ENCODE peak calls at places on chromosomes 5 and 9, in five cellular contexts. One of them, this sample, is unnamed.

GRCh38 chr5:1246711-1247431 is 21.7 kb downstream of the SLC6A18 start:
- DNase-seq in T-helper 9 cell: no peak
- DNase-seq in activated T-helper 2 cell treated with anti-CD3 and anti-CD28 coated beads, Interferon-gamma antibody, Interleukin-2, Interleukin-4, amounts not matched to agents 10 μg/mL and 5 μg/mL and 100 μg/mL, durations not matched to agents 14 hours and 24 hours and 36 hours: peak
- DNase-seq in aorta: no peak
- DNase-seq in M059J: peak
- DNase-seq in this sample: no peak

GRCh38 chr9:3740690-3741419 is 215.1 kb upstream of the RFX3 start:
- DNase-seq in aorta: no peak
- DNase-seq in activated T-helper 2 cell treated with anti-CD3 and anti-CD28 coated beads, Interferon-gamma antibody, Interleukin-2, Interleukin-4, amounts not matched to agents 10 μg/mL and 5 μg/mL and 100 μg/mL, durations not matched to agents 14 hours and 24 hours and 36 hours: no peak
- DNase-seq in T-helper 9 cell: no peak
- DNase-seq in M059J: peak
- DNase-seq in this sample: no peak

GRCh38 chr5:55154893-55155292 is 5.1 kb upstream of the GPX8 start:
- DNase-seq in T-helper 9 cell: no peak
- DNase-seq in aorta: no peak
- DNase-seq in M059J: peak
- DNase-seq in activated T-helper 2 cell treated with anti-CD3 and anti-CD28 coated beads, Interferon-gamma antibody, Interleukin-2, Interleukin-4, amounts not matched to agents 10 μg/mL and 5 μg/mL and 100 μg/mL, durations not matched to agents 14 hours and 24 hours and 36 hours: no peak
- DNase-seq in this sample: no peak

GRCh38 chr9:113753398-113754119 is 122.5 kb upstream of the ZNF618 start:
- DNase-seq in aorta: no peak
- DNase-seq in activated T-helper 2 cell treated with anti-CD3 and anti-CD28 coated beads, Interferon-gamma antibody, Interleukin-2, Interleukin-4, amounts not matched to agents 10 μg/mL and 5 μg/mL and 100 μg/mL, durations not matched to agents 14 hours and 24 hours and 36 hours: no peak
- DNase-seq in M059J: no peak
- DNase-seq in T-helper 9 cell: no peak
- DNase-seq in this sample: no peak

GRCh38 chr9:22147818-22148573 is 138.9 kb upstream of the CDKN2B start:
- DNase-seq in aorta: no peak
- DNase-seq in M059J: peak
- DNase-seq in T-helper 9 cell: no peak
- DNase-seq in activated T-helper 2 cell treated with anti-CD3 and anti-CD28 coated beads, Interferon-gamma antibody, Interleukin-2, Interleukin-4, amounts not matched to agents 10 μg/mL and 5 μg/mL and 100 μg/mL, durations not matched to agents 14 hours and 24 hours and 36 hours: peak
- DNase-seq in this sample: no peak

GRCh38 chr5:154836225-154836624 is 14.2 kb downstream of the FAXDC2 start:
- DNase-seq in activated T-helper 2 cell treated with anti-CD3 and anti-CD28 coated beads, Interferon-gamma antibody, Interleukin-2, Interleukin-4, amounts not matched to agents 10 μg/mL and 5 μg/mL and 100 μg/mL, durations not matched to agents 14 hours and 24 hours and 36 hours: no peak
- DNase-seq in aorta: no peak
- DNase-seq in M059J: no peak
- DNase-seq in T-helper 9 cell: no peak
- DNase-seq in this sample: no peak

GRCh38 chr9:134591082-134591571 is 50.5 kb upstream of the COL5A1 start:
- DNase-seq in M059J: no peak
- DNase-seq in aorta: no peak
- DNase-seq in T-helper 9 cell: no peak
- DNase-seq in activated T-helper 2 cell treated with anti-CD3 and anti-CD28 coated beads, Interferon-gamma antibody, Interleukin-2, Interleukin-4, amounts not matched to agents 10 μg/mL and 5 μg/mL and 100 μg/mL, durations not matched to agents 14 hours and 24 hours and 36 hours: no peak
- DNase-seq in this sample: no peak

GRCh38 chr9:87301381-87301780 is 196.3 kb upstream of the DAPK1 start:
- DNase-seq in T-helper 9 cell: no peak
- DNase-seq in aorta: no peak
- DNase-seq in M059J: no peak
- DNase-seq in activated T-helper 2 cell treated with anti-CD3 and anti-CD28 coated beads, Interferon-gamma antibody, Interleukin-2, Interleukin-4, amounts not matched to agents 10 μg/mL and 5 μg/mL and 100 μg/mL, durations not matched to agents 14 hours and 24 hours and 36 hours: no peak
- DNase-seq in this sample: no peak

GRCh38 chr5:126354012-126354856 is 69.0 kb upstream of the GRAMD2B start:
- DNase-seq in M059J: peak
- DNase-seq in activated T-helper 2 cell treated with anti-CD3 and anti-CD28 coated beads, Interferon-gamma antibody, Interleukin-2, Interleukin-4, amounts not matched to agents 10 μg/mL and 5 μg/mL and 100 μg/mL, durations not matched to agents 14 hours and 24 hours and 36 hours: no peak
- DNase-seq in aorta: no peak
- DNase-seq in T-helper 9 cell: no peak
- DNase-seq in this sample: peak

GRCh38 chr5:100828756-100829342 is 74.2 kb downstream of the ST8SIA4 start:
- DNase-seq in activated T-helper 2 cell treated with anti-CD3 and anti-CD28 coated beads, Interferon-gamma antibody, Interleukin-2, Interleukin-4, amounts not matched to agents 10 μg/mL and 5 μg/mL and 100 μg/mL, durations not matched to agents 14 hours and 24 hours and 36 hours: no peak
- DNase-seq in T-helper 9 cell: no peak
- DNase-seq in M059J: no peak
- DNase-seq in aorta: no peak
- DNase-seq in this sample: no peak

GRCh38 chr5:150778103-150778516 is 447 bp upstream of the SMIM3 start:
- DNase-seq in T-helper 9 cell: no peak
- DNase-seq in activated T-helper 2 cell treated with anti-CD3 and anti-CD28 coated beads, Interferon-gamma antibody, Interleukin-2, Interleukin-4, amounts not matched to agents 10 μg/mL and 5 μg/mL and 100 μg/mL, durations not matched to agents 14 hours and 24 hours and 36 hours: no peak
- DNase-seq in aorta: no peak
- DNase-seq in M059J: peak
- DNase-seq in this sample: no peak

GRCh38 chr9:110864011-110864410 is 174.3 kb downstream of the LPAR1 start:
- DNase-seq in activated T-helper 2 cell treated with anti-CD3 and anti-CD28 coated beads, Interferon-gamma antibody, Interleukin-2, Interleukin-4, amounts not matched to agents 10 μg/mL and 5 μg/mL and 100 μg/mL, durations not matched to agents 14 hours and 24 hours and 36 hours: no peak
- DNase-seq in aorta: no peak
- DNase-seq in M059J: peak
- DNase-seq in T-helper 9 cell: no peak
- DNase-seq in this sample: no peak

GRCh38 chr5:153713913-153714312 is 223.4 kb downstream of the GRIA1 start:
- DNase-seq in M059J: no peak
- DNase-seq in aorta: no peak
- DNase-seq in activated T-helper 2 cell treated with anti-CD3 and anti-CD28 coated beads, Interferon-gamma antibody, Interleukin-2, Interleukin-4, amounts not matched to agents 10 μg/mL and 5 μg/mL and 100 μg/mL, durations not matched to agents 14 hours and 24 hours and 36 hours: no peak
- DNase-seq in T-helper 9 cell: no peak
- DNase-seq in this sample: no peak

This sample was measured in epithelial cell of proximal tubule.